ENCODE peak calls at places on chromosomes 5 and 9, in four cellular contexts. J is GM12891, C is K562, B is GM12878. W is an unnamed sample.

GRCh38 chr5:756865-757345 is 27.6 kb downstream of the ZDHHC11B start:
- DNase-seq in B (no peak), C (no peak), J (no peak), W (no peak)

GRCh38 chr9:114115645-114116044 is 16.6 kb upstream of the KIF12 start:
- DNase-seq in J (no peak), B (no peak), C (no peak), W (no peak)

GRCh38 chr5:32625106-32625505 is 39.7 kb downstream of the SUB1 start:
- DNase-seq in C (no peak), B (no peak), J (no peak), W (no peak)

GRCh38 chr5:133348406-133348805 is 263.9 kb downstream of the FSTL4 start:
- DNase-seq in C (no peak), J (no peak), B (no peak), W (no peak)

GRCh38 chr5:172795401-172795977 is 24.5 kb upstream of the DUSP1 start:
- DNase-seq in J (no peak), C (no peak), B (no peak), W (no peak)

GRCh38 chr5:55278778-55279177 is 28.7 kb downstream of the DHX29 start:
- DNase-seq in C (no peak), B (no peak), J (no peak), W (no peak)

GRCh38 chr9:119836036-119836435 is 466.8 kb upstream of the BRINP1 start:
- DNase-seq in C (no peak), B (no peak), J (no peak), W (no peak)

GRCh38 chr5:88729476-88730182 is 153.4 kb downstream of the MEF2C start:
- DNase-seq in J (no peak), C (peak), B (peak), W (peak)

GRCh38 chr9:73132034-73132776 is 19.5 kb upstream of the ANXA1 start:
- DNase-seq in C (no peak), B (peak), J (peak), W (peak)

GRCh38 chr9:132005896-132006295 is 73.8 kb downstream of the MED27 start:
- DNase-seq in C (no peak), J (no peak), B (no peak), W (no peak)

GRCh38 chr9:132008871-132009812 is 70.5 kb downstream of the MED27 start:
- DNase-seq in J (no peak), B (no peak), C (no peak), W (no peak)

GRCh38 chr9:132008184-132008781 is 71.4 kb downstream of the MED27 start:
- DNase-seq in C (no peak), J (no peak), B (no peak), W (no peak)

GRCh38 chr9:132007371-132007701 is 72.3 kb downstream of the MED27 start:
- DNase-seq in J (no peak), B (no peak), C (no peak), W (no peak)

DNA sequence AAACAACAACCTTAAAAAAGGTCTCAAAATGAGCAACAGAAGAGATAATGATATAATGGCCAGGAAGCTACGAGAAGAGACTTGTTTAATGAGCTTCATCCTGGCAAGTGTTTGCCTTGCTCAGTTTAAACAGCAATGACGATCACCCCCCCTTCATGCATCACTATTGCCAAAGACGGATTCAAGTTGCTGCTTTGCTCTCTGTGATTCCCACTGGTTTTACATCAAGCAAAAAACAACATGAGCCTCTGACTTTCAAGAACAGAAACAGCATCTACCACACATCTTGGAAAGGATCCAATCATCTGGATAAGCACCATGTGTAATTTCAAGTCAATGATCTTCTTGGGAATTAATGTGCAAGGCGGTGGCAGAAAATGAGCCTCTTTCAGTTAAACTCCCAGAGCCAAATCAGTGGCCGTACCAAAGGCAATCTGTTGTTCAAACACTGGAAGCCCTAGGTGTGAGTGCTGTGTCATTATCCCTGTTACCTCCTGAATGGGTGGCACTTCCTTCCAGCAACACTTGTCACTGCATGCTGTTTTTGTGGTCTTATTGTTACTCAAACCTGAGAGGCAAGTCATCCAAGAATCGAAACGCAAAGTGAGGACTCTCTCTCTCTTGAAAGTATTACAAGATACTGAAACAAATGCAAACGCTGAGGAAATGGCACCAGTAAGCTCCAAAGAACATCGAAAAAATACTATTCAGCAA is 72.9 kb downstream of the MED27 start:
- DNase-seq in C (no peak), J (peak), B (peak), W (no peak)
- TF ChIP-seq POLR2AphosphoS5 in C (no peak), J (no peak), B (no peak), W (no peak)

GRCh38 chr5:41921874-41922273 is 3.2 kb upstream of the FBXO4 start:
- DNase-seq in C (no peak), B (no peak), J (no peak), W (no peak)
- TF ChIP-seq SPI1 in C (no peak), B (no peak), J (no peak), W (no peak)

GRCh38 chr9:124392254-124392653 is 23.0 kb downstream of the PSMB7 start:
- DNase-seq in C (no peak), B (no peak), J (no peak), W (peak)
- TF ChIP-seq POLR2AphosphoS5 in C (no peak), B (no peak), J (no peak), W (peak)

GRCh38 chr5:140725799-140726471 is 25.7 kb downstream of the ZMAT2 start:
- DNase-seq in J (peak), C (peak), B (peak), W (peak)
- TF ChIP-seq SPI1 in J (no peak), C (no peak), B (no peak), W (no peak)

GRCh38 chr5:68465934-68466551 is 250.5 kb downstream of the PIK3R1 start:
- DNase-seq in B (no peak), J (no peak), C (peak), W (no peak)
- TF ChIP-seq POLR2AphosphoS5 in B (no peak), J (no peak), C (no peak), W (no peak)

GRCh38 chr5:67732921-67733320 is 482.6 kb upstream of the PIK3R1 start:
- DNase-seq in C (no peak), J (no peak), B (no peak), W (no peak)
- TF ChIP-seq SPI1 in C (no peak), J (no peak), B (no peak), W (no peak)

DNA sequence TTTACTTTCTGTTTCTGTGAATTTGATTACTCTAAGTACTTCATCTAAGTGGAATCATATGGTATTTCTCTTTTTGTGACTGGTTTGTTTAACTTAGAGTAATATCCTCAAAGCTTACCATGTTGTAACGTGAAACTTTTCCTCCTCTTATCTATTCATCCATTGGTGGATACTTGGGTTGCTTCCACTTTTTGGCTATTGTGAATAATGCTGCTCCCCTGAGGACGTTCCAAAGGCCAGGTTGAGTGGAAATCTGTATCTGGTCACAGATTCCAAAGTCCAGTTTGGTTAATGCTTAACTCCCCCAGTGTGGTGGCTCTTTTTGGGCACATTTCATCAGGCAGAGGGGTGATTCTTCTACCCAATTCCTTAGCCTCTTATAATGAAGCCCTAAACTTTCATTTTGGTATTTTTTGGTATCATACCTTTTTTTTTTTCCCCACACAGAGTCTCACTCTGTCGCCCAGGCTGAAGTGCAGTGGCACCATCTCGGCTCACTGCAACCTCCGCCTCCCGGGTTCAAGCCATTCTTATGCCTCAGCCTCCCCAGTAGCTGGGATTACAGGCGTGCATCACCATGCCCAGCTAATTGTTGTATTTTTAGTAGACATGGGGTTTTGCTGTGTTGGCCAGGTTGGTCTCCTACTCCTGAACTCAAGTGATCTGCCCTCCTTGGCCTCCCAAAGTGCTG is 65.4 kb downstream of the CMYA5 start:
- DNase-seq in C (no peak), B (no peak), J (no peak), W (no peak)
- TF ChIP-seq POLR2AphosphoS5 in C (no peak), B (no peak), J (no peak), W (no peak)